ENCODE peak calls at places on chromosomes 16 and 17, in four cellular contexts. Z is CD4-positive, alpha-beta T cell; S is activated gamma-delta T cell treated with Interleukin-2 at 50 U/mL for 16 hours; N is stimulated activated CD4-positive, alpha-beta T cell treated with anti-CD3 and anti-CD28 coated beads, Interleukin-1b, Interleukin-23, amount 100 ng/mL, for 4 hours. D is an unnamed sample.

GRCh38 chr17:28643979-28644781 is 778 bp downstream of the BLTP2 start:
- DNase-seq in Z (peak; percentile 12), S (no peak), N (no peak), D (no peak)

GRCh38 chr17:82959242-82959930 is 119.6 kb upstream of the ZNF750 start:
- DNase-seq in Z (no peak), S (no peak), N (no peak), D (no peak)

GRCh38 chr17:46120078-46120477 is 73.2 kb downstream of the KANSL1 start:
- DNase-seq in Z (no peak), S (no peak), N (no peak), D (no peak)

GRCh38 chr17:2295575-2295974 is 8.0 kb downstream of the SMG6 start:
- DNase-seq in Z (no peak), S (no peak), N (no peak), D (no peak)

GRCh38 chr17:78896834-78897638 is 6.0 kb downstream of the CEP295NL start:
- DNase-seq in Z (no peak), S (no peak), N (no peak), D (no peak)

GRCh38 chr17:83173180-83173996 is 94.0 kb downstream of the METRNL start:
- DNase-seq in Z (no peak), S (no peak), N (no peak), D (no peak)

GRCh38 chr17:74759243-74759801 is 10.9 kb downstream of the NHERF1 start:
- DNase-seq in Z (peak; percentile 46), S (peak; percentile 62), N (no peak), D (no peak)

GRCh38 chr16:31130899-31131298 is 4.6 kb downstream of the PRSS8 start:
- DNase-seq in Z (no peak), S (no peak), N (no peak), D (no peak)

GRCh38 chr16:65083181-65083845 is 38.5 kb downstream of the CDH11 start:
- DNase-seq in Z (no peak), S (no peak), N (no peak), D (no peak)

GRCh38 chr17:19332371-19333131 is 30.0 kb downstream of the B9D1 start:
- DNase-seq in Z (no peak), S (no peak), N (no peak), D (no peak)

GRCh38 chr17:55584055-55584685 is 72.9 kb upstream of the SMIM36 start:
- DNase-seq in Z (no peak), S (no peak), N (no peak), D (no peak)

GRCh38 chr17:8611135-8611534 is 19.4 kb downstream of the MYH10 start:
- DNase-seq in Z (no peak), S (no peak), N (no peak), D (no peak)

GRCh38 chr16:51132484-51132883 is 18.6 kb downstream of the SALL1 start:
- DNase-seq in Z (no peak), S (no peak), N (no peak), D (no peak)

GRCh38 chr16:50260206-50261159 is 5.9 kb upstream of the ADCY7 start:
- DNase-seq in Z (no peak), S (no peak), N (no peak), D (no peak)

GRCh38 chr17:35028531-35029262 is 34.8 kb downstream of the RFFL start:
- DNase-seq in Z (no peak), S (no peak), N (no peak), D (no peak)

GRCh38 chr17:40355804-40356758 is 8.5 kb downstream of the GJD3 start:
- DNase-seq in Z (no peak), S (no peak), N (no peak), D (no peak)

GRCh38 chr17:40377832-40378231 is 13.3 kb upstream of the GJD3 start:
- DNase-seq in Z (no peak), S (no peak), N (no peak), D (no peak)

GRCh38 chr17:32349503-32349853 is 479 bp upstream of the ZNF207 start:
- DNase-seq in Z (no peak), S (no peak), N (no peak), D (no peak)

GRCh38 chr16:4689091-4689671 is 4.2 kb upstream of the NUDT16L1 start:
- DNase-seq in Z (no peak), S (no peak), N (no peak), D (no peak)

GRCh38 chr16:62225675-62226074 is 189.4 kb upstream of the CDH8 start:
- DNase-seq in Z (no peak), S (no peak), N (no peak), D (no peak)

GRCh38 chr17:78921437-78921971 is 3.7 kb downstream of the TIMP2 start:
- DNase-seq in Z (no peak), S (no peak), N (no peak), D (no peak)

D was measured in T follicular helper cell.